ENCODE peak calls at places on chromosome 22, in nine cellular contexts. E is iPS DF 6.9, W is mucosa of descending colon, J is nephron progenitor cell, M is osteoblast, I is GM10248, K is EH, Z is NCI-H1417 treated with DMSO at 0.1 percent for 48 hours, C is Calu3. T is an unnamed sample.

GRCh38 chr22:44063462-44064371 is 39.6 kb downstream of the PARVB start:
- DNase-seq in K (no peak), J (no peak), I (no peak), M (no peak), E (no peak), Z (no peak), W (no peak), C (no peak), T (no peak)

GRCh38 chr22:48199667-48200066 is 1437.2 kb downstream of the TBC1D22A start:
- DNase-seq in J (no peak), Z (no peak), M (no peak), W (no peak), K (no peak), C (no peak), E (no peak), I (no peak), T (peak)

GRCh38 chr22:47623740-47624103 is 861.3 kb downstream of the TBC1D22A start:
- DNase-seq in M (no peak), I (no peak), J (no peak), K (no peak), W (no peak), E (no peak), Z (no peak), C (no peak), T (no peak)

GRCh38 chr22:35521358-35522264 is 19.0 kb upstream of the RASD2 start:
- DNase-seq in J (no peak), C (no peak), W (no peak), E (no peak), I (no peak), M (no peak), Z (no peak), K (no peak), T (no peak)

GRCh38 chr22:24190159-24190540 is 8.9 kb downstream of the SUSD2 start:
- DNase-seq in I (no peak), M (no peak), W (no peak), C (no peak), Z (no peak), E (no peak), J (no peak), K (no peak), T (peak)

GRCh38 chr22:24951942-24952836 is at the start of gene KIAA1671:
- DNase-seq in K (peak), E (peak), W (peak), I (peak), J (peak), C (peak), M (peak), Z (no peak), T (peak)

GRCh38 chr22:20002661-20003060 is 14.0 kb downstream of the ARVCF start:
- DNase-seq in I (no peak), J (no peak), M (peak), W (no peak), Z (no peak), K (no peak), C (no peak), E (no peak), T (no peak)

GRCh38 chr22:25353516-25354445 is 134.3 kb downstream of the CRYBB2 start:
- DNase-seq in Z (no peak), W (peak), M (peak), I (no peak), E (no peak), C (no peak), K (no peak), J (no peak), T (no peak)

GRCh38 chr22:35552846-35553245 is 12.2 kb downstream of the RASD2 start:
- DNase-seq in J (no peak), K (no peak), C (no peak), I (no peak), Z (no peak), E (no peak), M (peak), W (no peak), T (no peak)

GRCh38 chr22:49095366-49095765 is 732.3 kb downstream of the BRD1 start:
- DNase-seq in Z (no peak), W (no peak), C (no peak), E (no peak), I (no peak), K (no peak), M (peak), J (no peak), T (no peak)

GRCh38 chr22:31925056-31925455 is 19.3 kb upstream of the YWHAH start:
- DNase-seq in M (no peak), E (no peak), J (no peak), C (no peak), K (no peak), Z (no peak), W (no peak), I (no peak), T (no peak)

GRCh38 chr22:32103648-32104326 is 55.3 kb downstream of the C22orf42 start:
- DNase-seq in W (no peak), I (no peak), C (no peak), J (no peak), Z (no peak), K (peak), M (no peak), E (no peak), T (no peak)

GRCh38 chr22:48406161-48406560 is 1421.5 kb downstream of the BRD1 start:
- DNase-seq in I (no peak), Z (no peak), E (no peak), K (no peak), C (no peak), W (no peak), J (no peak), M (no peak), T (no peak)

GRCh38 chr22:19105867-19106802 is 16.1 kb downstream of the DGCR2 start:
- DNase-seq in Z (no peak), K (no peak), C (no peak), E (no peak), W (no peak), J (no peak), M (no peak), I (no peak), T (no peak)

GRCh38 chr22:31893460-31893859 is 50.9 kb upstream of the YWHAH start:
- DNase-seq in Z (no peak), W (no peak), K (no peak), M (no peak), J (no peak), C (no peak), E (no peak), I (no peak), T (no peak)

GRCh38 chr22:49417833-49418232 is 409.8 kb downstream of the BRD1 start:
- DNase-seq in Z (no peak), E (no peak), K (no peak), I (no peak), M (peak), W (no peak), J (no peak), C (no peak), T (no peak)

GRCh38 chr22:21948824-21949568 is 3.7 kb downstream of the PPM1F start:
- DNase-seq in E (no peak), J (no peak), I (no peak), K (no peak), M (peak), W (no peak), C (no peak), Z (no peak), T (no peak)

GRCh38 chr22:30575011-30575671 is 676 bp upstream of the GAL3ST1 start:
- DNase-seq in E (no peak), C (no peak), I (no peak), J (no peak), Z (no peak), K (peak), W (no peak), M (peak), T (no peak)

GRCh38 chr22:43624144-43624998 is 187.7 kb downstream of the EFCAB6 start:
- DNase-seq in C (no peak), J (no peak), W (no peak), Z (no peak), I (no peak), M (no peak), E (no peak), K (no peak), T (no peak)

GRCh38 chr22:43345356-43345755 is 2.2 kb upstream of the SCUBE1 start:
- DNase-seq in I (no peak), W (no peak), J (no peak), M (no peak), E (no peak), C (no peak), K (no peak), Z (no peak), T (no peak)

GRCh38 chr22:40855960-40856512 is 403 bp downstream of the ST13 start:
- DNase-seq in J (peak), E (no peak), K (peak), Z (no peak), W (no peak), C (peak), M (peak), I (peak), T (peak)

GRCh38 chr22:44489026-44489425 is 9.0 kb downstream of the RTL6 start:
- DNase-seq in Z (no peak), E (no peak), M (no peak), W (no peak), C (no peak), J (no peak), K (no peak), I (no peak), T (no peak)

GRCh38 chr22:47017245-47017644 is 254.8 kb downstream of the TBC1D22A start:
- DNase-seq in J (no peak), E (no peak), Z (no peak), M (peak), C (no peak), W (no peak), K (no peak), I (no peak), T (no peak)

GRCh38 chr22:29267858-29268510 is at the start of the genes EWSR1 and RHBDD3:
- DNase-seq in W (peak), Z (peak), M (peak), C (peak), J (peak), I (peak), K (peak), E (peak), T (peak)

GRCh38 chr22:19450363-19451175 is 3.1 kb upstream of the C22orf39 start:
- DNase-seq in M (no peak), W (no peak), Z (no peak), J (no peak), I (no peak), K (no peak), E (no peak), C (no peak), T (no peak)

GRCh38 chr22:19127329-19128008 is 3.6 kb upstream of the TSSK2 start:
- DNase-seq in E (no peak), J (no peak), M (no peak), W (no peak), C (no peak), Z (no peak), I (no peak), K (no peak), T (no peak)

GRCh38 chr22:34055525-34056200 is 135.4 kb upstream of the LARGE1 start:
- DNase-seq in C (no peak), M (no peak), E (peak), I (no peak), K (no peak), J (peak), W (no peak), Z (no peak), T (peak)

GRCh38 chr22:31286360-31287255 is 5.7 kb downstream of the PIK3IP1 start:
- DNase-seq in J (no peak), K (no peak), M (no peak), I (no peak), Z (no peak), W (peak), C (no peak), E (no peak), T (no peak)

GRCh38 chr22:36871669-36872081 is 10.9 kb downstream of the NCF4 start:
- DNase-seq in M (no peak), W (no peak), K (peak), C (no peak), I (peak), J (no peak), E (no peak), Z (no peak), T (no peak)

GRCh38 chr22:23144926-23145906 is at the start of gene RAB36:
- DNase-seq in E (peak), W (peak), Z (peak), I (peak), M (peak), K (peak), J (peak), C (peak), T (peak)

GRCh38 chr22:36256474-36256873 is 3.5 kb downstream of the APOL1 start:
- DNase-seq in E (no peak), I (no peak), J (no peak), W (no peak), K (no peak), M (no peak), Z (no peak), C (no peak), T (no peak)

GRCh38 chr22:39658367-39658766 is 87.8 kb downstream of the CACNA1I start:
- DNase-seq in W (no peak), I (no peak), K (no peak), Z (no peak), M (no peak), E (no peak), J (no peak), C (no peak), T (no peak)

GRCh38 chr22:23569716-23570115 is 10.4 kb downstream of the IGLL1 start:
- DNase-seq in Z (no peak), K (no peak), J (no peak), C (no peak), I (no peak), E (no peak), W (no peak), M (no peak), T (no peak)

GRCh38 chr22:31321421-31321820 is 24.7 kb downstream of the PATZ1 start:
- DNase-seq in K (no peak), J (no peak), C (no peak), M (no peak), I (no peak), Z (no peak), E (no peak), W (no peak), T (no peak)

GRCh38 chr22:30445438-30445936 is 19.9 kb downstream of the MTFP1 start:
- DNase-seq in I (no peak), W (no peak), C (no peak), E (no peak), Z (no peak), K (peak), J (no peak), M (no peak), T (no peak)

GRCh38 chr22:18110194-18110943 is at the start of gene TUBA8:
- DNase-seq in I (peak), K (peak), Z (no peak), C (peak), M (peak), W (peak), E (no peak), J (peak), T (peak)

GRCh38 chr22:28983788-28984441 is 77.7 kb downstream of the C22orf31 start:
- DNase-seq in C (no peak), K (no peak), J (no peak), I (no peak), W (no peak), M (no peak), Z (no peak), E (no peak), T (no peak)

GRCh38 chr22:44448271-44448780 is 49.7 kb downstream of the RTL6 start:
- DNase-seq in W (no peak), I (no peak), C (peak), K (peak), J (no peak), E (no peak), Z (no peak), M (peak), T (no peak)